ENCODE peak calls at places on chromosome 7, in eight cellular contexts. K is testis, R is GM12891, I is suprapubic skin, E is A549, Q is ovary, W is IMR-90, T is H54. L is an unnamed sample.

GRCh38 chr7:156145996-156146395 is 333.7 kb upstream of the SHH start:
- DNase-seq in I (no peak), K (no peak), Q (no peak), E (no peak), T (no peak), W (no peak), R (no peak), L (no peak)

GRCh38 chr7:94656925-94657731 is 1.2 kb upstream of the SGCE start:
- DNase-seq in E (peak; percentile 48), T (no peak), Q (peak; percentile 43), K (peak; percentile 22), R (no peak), I (no peak), W (peak; percentile 40), L (peak; percentile 25)

GRCh38 chr7:1971946-1972654 is 260.6 kb downstream of the MAD1L1 start:
- DNase-seq in Q (no peak), K (no peak), R (no peak), T (no peak), I (peak; percentile 16), W (no peak), E (no peak), L (no peak)

GRCh38 chr7:131231381-131232220 is 96.1 kb upstream of the MKLN1 start:
- DNase-seq in T (no peak), R (peak; percentile 34), I (no peak), Q (no peak), W (peak; percentile 79), E (peak; percentile 56), K (peak; percentile 22), L (no peak)

GRCh38 chr7:41207141-41207540 is 495.7 kb downstream of the INHBA start:
- DNase-seq in K (no peak), E (no peak), R (no peak), W (no peak), T (no peak), I (no peak), Q (no peak), L (no peak)

GRCh38 chr7:47253650-47254080 is 328.2 kb downstream of the TNS3 start:
- DNase-seq in R (no peak), W (peak; percentile 78), I (no peak), Q (peak; percentile 71), E (peak; percentile 63), K (peak; percentile 49), T (peak; percentile 94), L (peak; percentile 34)

GRCh38 chr7:29892231-29892630 is 85.9 kb downstream of the WIPF3 start:
- DNase-seq in K (no peak), Q (no peak), E (no peak), R (no peak), W (no peak), T (no peak), I (no peak), L (peak; percentile 34)

GRCh38 chr7:887488-887820 is 11.1 kb downstream of the GET4 start:
- DNase-seq in W (no peak), Q (no peak), E (no peak), I (peak; percentile 52), K (no peak), T (no peak), R (no peak), L (no peak)

GRCh38 chr7:47039089-47039648 is 542.7 kb downstream of the TNS3 start:
- DNase-seq in I (no peak), K (no peak), R (no peak), E (no peak), W (no peak), Q (no peak), T (no peak), L (no peak)

GRCh38 chr7:75993689-75994387 is 557 bp downstream of the TMEM120A start:
- DNase-seq in T (peak; percentile 86), K (peak; percentile 83), W (peak; percentile 38), R (peak; percentile 59), E (peak; percentile 56), I (peak; percentile 86), Q (peak; percentile 81), L (peak; percentile 47)

GRCh38 chr7:84801396-84801795 is 385.5 kb downstream of the SEMA3D start:
- DNase-seq in I (no peak), W (no peak), T (no peak), Q (no peak), K (no peak), E (no peak), R (no peak), L (no peak)

GRCh38 chr7:144738708-144739314 is 97.0 kb downstream of the TPK1 start:
- DNase-seq in E (peak; percentile 32), K (peak; percentile 30), I (no peak), Q (no peak), R (no peak), W (no peak), T (no peak), L (peak; percentile 27)

DNA sequence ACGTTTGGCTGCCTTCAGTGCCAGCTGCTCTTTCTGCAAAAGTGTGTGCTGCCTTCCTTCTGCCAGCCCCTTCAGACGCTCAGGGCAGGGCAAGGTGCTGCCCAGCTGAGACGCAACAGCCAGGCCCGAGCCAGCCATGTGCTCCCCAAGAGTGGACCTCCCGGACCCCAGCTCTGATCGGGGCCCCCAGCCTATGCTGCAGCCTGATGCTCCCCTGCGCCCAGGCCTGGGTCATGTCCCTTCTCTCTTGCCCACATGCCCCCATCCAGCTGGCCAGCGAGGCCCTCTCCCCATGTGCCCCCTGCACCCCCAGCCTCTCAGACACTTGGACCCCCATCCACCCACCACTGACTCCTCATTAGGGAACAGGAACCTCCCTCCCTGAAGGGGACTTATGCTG is 17.8 kb downstream of the WDR86 start:
- DNase-seq in R (no peak), W (no peak), E (no peak), I (no peak), T (no peak), K (no peak), Q (no peak), L (no peak)
- TF ChIP-seq POLR2A in R (no peak), W (no peak), E (no peak), I (no peak), T (no peak), K (no peak), Q (no peak), L (no peak)

GRCh38 chr7:99419323-99420021 is 10.7 kb downstream of the BUD31 start:
- DNase-seq in R (no peak), E (no peak), T (no peak), K (no peak), I (no peak), W (no peak), Q (no peak), L (no peak)
- TF ChIP-seq POLR2A in R (peak; percentile 45), E (no peak), T (no peak), K (no peak), I (no peak), W (no peak), Q (no peak), L (no peak)

GRCh38 chr7:135509589-135509838 is 388 bp downstream of the CNOT4 start:
- DNase-seq in Q (no peak), I (no peak), E (no peak), W (peak; percentile 49), K (no peak), R (no peak), T (no peak), L (no peak)
- TF ChIP-seq POLR2A in Q (no peak), I (no peak), E (no peak), W (no peak), K (no peak), R (no peak), T (no peak), L (no peak)

GRCh38 chr7:56110611-56111010 is 4.3 kb upstream of the CHCHD2 start:
- DNase-seq in W (no peak), R (no peak), E (no peak), I (no peak), T (no peak), Q (no peak), K (no peak), L (no peak)

GRCh38 chr7:56107954-56108258 is 1.6 kb upstream of the CHCHD2 start:
- DNase-seq in R (no peak), T (no peak), K (no peak), E (no peak), W (no peak), I (no peak), Q (no peak), L (no peak)

GRCh38 chr7:56105508-56105907 is 768 bp downstream of the CHCHD2 start:
- DNase-seq in Q (no peak), I (no peak), E (peak; percentile 56), R (no peak), W (peak; percentile 94), K (peak; percentile 53), T (no peak), L (peak; percentile 68)

GRCh38 chr7:56106108-56107073 is at the start of gene CHCHD2:
- DNase-seq in W (peak; percentile 99), E (peak; percentile 99), R (peak; percentile 86), I (peak; percentile 98), T (peak; percentile 100), Q (peak; percentile 96), K (peak; percentile 99), L (peak; percentile 97)
- TF ChIP-seq POLR2A in W (peak; percentile 85), E (peak; percentile 62), R (peak; percentile 84), I (peak; percentile 96), T (peak; percentile 81), Q (peak; percentile 94), K (peak; percentile 43), L (peak; percentile 91)

GRCh38 chr7:99372275-99373085 is 2.0 kb upstream of the ARPC1B start:
- DNase-seq in K (peak; percentile 86), I (no peak), W (peak; percentile 47), E (no peak), R (no peak), T (no peak), Q (peak; percentile 63), L (no peak)
- TF ChIP-seq POLR2A in K (no peak), I (no peak), W (no peak), E (no peak), R (no peak), T (no peak), Q (no peak), L (no peak)

GRCh38 chr7:158846304-158846703 is 10.1 kb upstream of the DYNC2I1 start:
- DNase-seq in Q (no peak), T (no peak), R (no peak), W (no peak), E (no peak), I (no peak), K (no peak), L (no peak)
- TF ChIP-seq POLR2A in Q (no peak), T (no peak), R (no peak), W (no peak), E (no peak), I (no peak), K (no peak), L (no peak)

L was measured in erythroblast.